ENCODE peak calls at places on chromosomes 13 and 19, in five cellular contexts. L is A549, S is HepG2, C is H1, Q is K562. K is an unnamed sample.

GRCh38 chr19:4581381-4582111 is 22.1 kb upstream of the SEMA6B start:
- DNase-seq in L (no peak), S (no peak), C (peak), Q (peak), K (peak)

GRCh38 chr13:66329988-66330429 is 900.1 kb downstream of the PCDH9 start:
- DNase-seq in L (no peak), S (no peak), C (no peak), Q (no peak), K (no peak)

GRCh38 chr19:8028951-8029491 is 23.5 kb upstream of the CCL25 start:
- DNase-seq in L (no peak), S (no peak), C (peak), Q (peak), K (peak)

GRCh38 chr19:39671739-39672363 is 16.1 kb downstream of the LGALS16 start:
- DNase-seq in L (peak), S (peak), C (peak), Q (peak), K (peak)

GRCh38 chr19:6414033-6414643 is 10.5 kb downstream of the KHSRP start:
- DNase-seq in L (no peak), S (no peak), C (peak), Q (peak), K (peak)

GRCh38 chr13:28353679-28354078 is 141.2 kb downstream of the FLT1 start:
- DNase-seq in L (no peak), S (no peak), C (no peak), Q (no peak), K (no peak)

GRCh38 chr19:6298413-6298812 is 18.6 kb upstream of the MLLT1 start:
- DNase-seq in L (no peak), S (no peak), C (no peak), Q (no peak), K (no peak)

GRCh38 chr19:8101311-8101710 is 48.1 kb downstream of the FBN3 start:
- DNase-seq in L (no peak), S (no peak), C (no peak), Q (no peak), K (no peak)

GRCh38 chr19:28934626-28935025 is 278.3 kb downstream of the UQCRFS1 start:
- DNase-seq in L (no peak), S (no peak), C (no peak), Q (no peak), K (no peak)

GRCh38 chr13:113364371-113364932 is 522 bp upstream of the GRTP1 start:
- DNase-seq in L (no peak), S (no peak), C (no peak), Q (no peak), K (peak)

GRCh38 chr13:48775804-48776203 is 122.1 kb downstream of the CYSLTR2 start:
- DNase-seq in L (no peak), S (no peak), C (no peak), Q (no peak), K (no peak)

GRCh38 chr13:63190219-63190618 is 1774.6 kb upstream of the PCDH20 start:
- DNase-seq in L (no peak), S (no peak), C (no peak), Q (no peak), K (no peak)

GRCh38 chr19:6125571-6125989 is 9.9 kb upstream of the ACSBG2 start:
- DNase-seq in L (peak), S (peak), C (peak), Q (peak), K (peak)

GRCh38 chr13:77509221-77509620 is 26.3 kb upstream of the SCEL start:
- DNase-seq in L (no peak), S (no peak), C (no peak), Q (no peak), K (no peak)

GRCh38 chr13:113599396-113599795 is 14.8 kb downstream of the TFDP1 start:
- DNase-seq in L (no peak), S (no peak), C (no peak), Q (no peak), K (peak)

GRCh38 chr19:39112338-39112890 is 13.2 kb upstream of the PAK4 start:
- DNase-seq in L (peak), S (no peak), C (no peak), Q (no peak), K (no peak)

GRCh38 chr13:106432636-106433035 is 102.8 kb downstream of the EFNB2 start:
- DNase-seq in L (peak), S (no peak), C (no peak), Q (no peak), K (no peak)

GRCh38 chr13:27170521-27171243 is 929 bp downstream of the USP12 start:
- DNase-seq in L (peak), S (peak), C (peak), Q (peak), K (peak)

GRCh38 chr13:92805766-92806165 is 420.8 kb upstream of the GPC6 start:
- DNase-seq in L (no peak), S (no peak), C (no peak), Q (no peak), K (no peak)

GRCh38 chr13:64158910-64159309 is 2743.3 kb upstream of the PCDH20 start:
- DNase-seq in L (no peak), S (no peak), C (no peak), Q (peak), K (no peak)

GRCh38 chr19:38375098-38375493 is 725 bp downstream of the PSMD8 start:
- DNase-seq in L (no peak), S (no peak), C (no peak), Q (peak), K (no peak)

GRCh38 chr13:28574617-28575142 is 79.8 kb upstream of the FLT1 start:
- DNase-seq in L (peak), S (peak), C (no peak), Q (peak), K (no peak)

GRCh38 chr19:45657520-45658163 is 10.4 kb upstream of the GIPR start:
- DNase-seq in L (no peak), S (peak), C (no peak), Q (no peak), K (no peak)

GRCh38 chr13:21583496-21583895 is 20.5 kb downstream of the MICU2 start:
- DNase-seq in L (no peak), S (peak), C (no peak), Q (no peak), K (peak)

GRCh38 chr19:21586341-21587116 is 81.1 kb downstream of the ZNF429 start:
- DNase-seq in L (no peak), S (no peak), C (peak), Q (no peak), K (no peak)

GRCh38 chr19:41443813-41444455 is 978 bp downstream of the ERICH4 start:
- DNase-seq in L (no peak), S (no peak), C (no peak), Q (no peak), K (no peak)

GRCh38 chr19:42290523-42291436 is 11.2 kb upstream of the PRR19 start:
- DNase-seq in L (peak), S (peak), C (peak), Q (no peak), K (no peak)

GRCh38 chr13:38002596-38002995 is 133.0 kb upstream of the TRPC4 start:
- DNase-seq in L (no peak), S (no peak), C (no peak), Q (no peak), K (no peak)

GRCh38 chr13:99749627-99750026 is 221.9 kb downstream of the ZIC5 start:
- DNase-seq in L (no peak), S (no peak), C (no peak), Q (no peak), K (no peak)

GRCh38 chr13:98462946-98463345 is 114.0 kb downstream of the STK24 start:
- DNase-seq in L (no peak), S (no peak), C (no peak), Q (no peak), K (no peak)

GRCh38 chr13:59746291-59746962 is 417.3 kb downstream of the DIAPH3 start:
- DNase-seq in L (no peak), S (no peak), C (no peak), Q (no peak), K (no peak)

GRCh38 chr13:77815330-77815729 is 103.3 kb downstream of the EDNRB start:
- DNase-seq in L (no peak), S (no peak), C (no peak), Q (no peak), K (no peak)

GRCh38 chr19:49984491-49984890 is 23.5 kb upstream of the SIGLEC11 start:
- DNase-seq in L (no peak), S (no peak), C (no peak), Q (no peak), K (no peak)

GRCh38 chr19:3969435-3970312 is 1.2 kb downstream of the DAPK3 start:
- DNase-seq in L (peak), S (peak), C (peak), Q (peak), K (peak)

GRCh38 chr13:38228322-38228721 is 121.3 kb upstream of the UFM1 start:
- DNase-seq in L (no peak), S (no peak), C (no peak), Q (no peak), K (no peak)

GRCh38 chr13:49540552-49540951 is 44.8 kb downstream of the PHF11 start:
- DNase-seq in L (no peak), S (no peak), C (no peak), Q (peak), K (no peak)

GRCh38 chr19:44757057-44757734 is 8.7 kb downstream of the BCL3 start:
- DNase-seq in L (no peak), S (no peak), C (peak), Q (no peak), K (peak)

GRCh38 chr19:35437152-35437951 is 10.7 kb upstream of the FFAR2 start:
- DNase-seq in L (peak), S (no peak), C (no peak), Q (no peak), K (no peak)
- TF ChIP-seq JUN in L (no peak), S (no peak), C (no peak), Q (no peak), K (no peak)

DNA sequence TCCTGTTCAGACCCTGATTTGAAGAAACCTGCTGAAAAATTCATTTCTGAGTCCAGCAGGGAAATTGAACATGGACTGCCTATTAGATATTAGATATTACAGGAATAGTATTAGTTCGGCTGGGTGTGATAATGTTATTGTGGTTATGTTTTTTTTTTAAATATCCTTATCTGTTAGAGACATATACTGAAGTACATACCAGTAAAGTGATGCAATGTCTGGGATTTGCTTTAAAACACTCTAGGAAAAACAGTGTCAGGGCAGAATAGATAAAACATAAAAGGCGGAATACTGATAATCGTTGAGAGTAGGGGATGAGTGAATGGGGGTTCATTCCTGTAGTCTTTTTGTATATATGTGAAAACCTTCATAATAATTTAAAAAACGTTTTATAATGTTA is 28.7 kb upstream of the AMER2 start:
- DNase-seq in L (no peak), S (no peak), C (no peak), Q (no peak), K (no peak)
- TF ChIP-seq MAX in L (no peak), S (no peak), C (no peak), Q (no peak), K (no peak)

DNA sequence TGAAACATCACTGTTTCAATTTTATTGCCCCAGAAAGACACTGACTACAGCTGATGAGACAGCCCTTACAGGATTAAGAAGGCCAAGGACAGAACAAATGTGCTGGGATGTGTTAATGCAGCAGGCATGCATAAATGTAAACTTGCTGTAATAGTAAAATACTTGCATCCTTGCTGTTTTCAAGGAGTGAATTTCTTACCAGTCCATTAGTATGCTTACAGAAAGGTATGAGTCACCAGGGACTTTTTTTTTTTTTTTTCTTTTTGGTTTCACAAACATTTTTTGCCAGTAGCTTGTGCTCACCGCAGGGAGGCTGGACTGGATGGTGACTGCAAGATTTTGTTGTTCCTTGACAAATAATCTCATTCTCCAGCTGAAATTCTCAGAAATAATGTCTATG is 55.1 kb downstream of the GPR180 start:
- DNase-seq in L (peak), S (no peak), C (no peak), Q (peak), K (no peak)
- TF ChIP-seq JUN in L (no peak), S (no peak), C (no peak), Q (no peak), K (no peak)

DNA sequence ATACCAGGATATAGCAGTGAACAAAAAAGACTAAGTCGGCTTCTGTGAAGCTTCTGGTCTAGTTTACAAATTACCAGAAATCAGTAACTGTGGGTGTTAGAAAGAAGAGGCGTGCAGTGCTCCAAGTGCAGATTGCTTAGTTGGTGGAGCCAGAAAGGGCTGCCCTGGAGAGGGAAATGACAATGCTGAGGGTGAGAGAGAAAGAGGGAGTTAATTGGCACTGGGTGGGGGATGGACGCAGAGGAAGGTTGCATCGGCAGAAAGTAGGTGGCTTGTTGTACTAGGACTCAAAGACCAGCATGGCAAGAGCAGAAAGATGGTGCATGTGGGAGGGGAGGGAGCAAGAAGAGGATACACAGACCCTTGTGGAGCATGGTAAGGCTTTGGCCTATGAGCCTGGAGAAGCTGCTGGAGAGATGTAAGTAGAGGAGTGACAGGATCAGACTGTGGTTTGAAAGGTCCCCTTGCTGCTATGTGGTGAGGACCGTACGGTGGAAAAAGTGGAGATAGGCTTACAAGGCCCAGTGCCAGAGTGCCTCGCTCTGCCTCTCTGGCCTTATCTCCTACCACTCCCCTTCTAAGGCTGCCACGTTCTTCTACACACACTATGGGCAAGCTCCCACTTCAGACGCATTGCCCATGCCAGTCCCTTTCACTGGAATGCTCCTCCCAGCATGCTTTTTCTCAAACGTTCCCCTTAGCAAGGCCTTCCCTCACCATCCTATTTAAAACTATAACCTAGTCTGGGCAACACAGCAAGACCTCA is 13.5 kb downstream of the SMG9 start:
- DNase-seq in L (no peak), S (no peak), C (no peak), Q (no peak), K (no peak)
- TF ChIP-seq MAX in L (no peak), S (no peak), C (no peak), Q (no peak), K (no peak)

DNA sequence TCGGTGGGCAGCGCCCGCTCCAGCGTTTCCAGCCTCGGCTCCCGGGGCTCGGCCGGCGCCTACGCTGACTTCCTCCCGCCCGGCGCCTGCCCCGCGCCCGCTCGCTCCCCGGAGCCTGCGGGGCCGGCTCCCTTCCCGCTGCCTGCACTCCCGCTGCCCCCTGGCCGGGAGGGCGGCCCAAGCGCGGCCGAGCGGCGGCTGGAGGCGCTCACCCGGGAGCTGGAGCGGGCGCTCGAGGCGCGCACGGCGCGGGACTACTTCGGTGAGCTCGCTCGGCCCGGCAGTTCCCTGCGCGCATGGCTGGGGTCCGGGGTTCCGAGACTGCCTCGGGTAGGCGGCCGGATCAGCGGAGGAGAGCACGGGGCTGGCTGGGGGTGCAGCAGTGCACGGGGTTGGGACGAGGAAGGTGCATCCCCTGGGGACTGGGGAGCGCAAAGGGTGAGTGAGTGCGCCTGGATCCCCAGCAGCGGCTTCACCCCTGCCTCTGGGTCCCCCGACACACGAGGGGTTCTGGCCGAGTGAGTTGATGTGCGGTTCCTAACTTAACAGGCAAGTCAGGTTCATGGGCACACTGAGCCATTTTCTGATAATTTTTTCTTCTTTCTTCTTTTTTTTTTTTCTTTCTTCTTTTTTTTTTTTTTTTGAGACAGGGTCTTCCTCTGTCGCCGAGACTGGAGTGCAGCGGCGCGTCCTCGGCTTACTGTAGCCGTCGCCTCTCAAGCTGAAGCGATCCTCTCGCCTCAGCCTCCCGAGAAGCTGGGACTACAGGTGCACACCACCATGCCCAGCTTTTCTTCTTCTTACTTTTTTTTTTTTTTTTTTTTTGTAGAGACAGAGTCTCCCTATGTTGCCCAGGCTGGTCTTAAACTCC is 1.1 kb downstream of the WTIP start:
- DNase-seq in L (peak), S (no peak), C (peak), Q (no peak), K (peak)
- TF ChIP-seq JUN in L (no peak), S (no peak), C (no peak), Q (no peak), K (no peak)

GRCh38 chr19:570315-570714 is 2.1 kb upstream of the BSG start:
- DNase-seq in L (no peak), S (no peak), C (no peak), Q (no peak), K (no peak)

GRCh38 chr19:572140-572890 is at the start of gene BSG:
- DNase-seq in L (peak), S (peak), C (peak), Q (peak), K (peak)

GRCh38 chr19:574658-575526 is 2.5 kb downstream of the BSG start:
- DNase-seq in L (no peak), S (peak), C (no peak), Q (peak), K (no peak)

GRCh38 chr19:572891-573825 is 762 bp downstream of the BSG start:
- DNase-seq in L (peak), S (no peak), C (no peak), Q (peak), K (no peak)

DNA sequence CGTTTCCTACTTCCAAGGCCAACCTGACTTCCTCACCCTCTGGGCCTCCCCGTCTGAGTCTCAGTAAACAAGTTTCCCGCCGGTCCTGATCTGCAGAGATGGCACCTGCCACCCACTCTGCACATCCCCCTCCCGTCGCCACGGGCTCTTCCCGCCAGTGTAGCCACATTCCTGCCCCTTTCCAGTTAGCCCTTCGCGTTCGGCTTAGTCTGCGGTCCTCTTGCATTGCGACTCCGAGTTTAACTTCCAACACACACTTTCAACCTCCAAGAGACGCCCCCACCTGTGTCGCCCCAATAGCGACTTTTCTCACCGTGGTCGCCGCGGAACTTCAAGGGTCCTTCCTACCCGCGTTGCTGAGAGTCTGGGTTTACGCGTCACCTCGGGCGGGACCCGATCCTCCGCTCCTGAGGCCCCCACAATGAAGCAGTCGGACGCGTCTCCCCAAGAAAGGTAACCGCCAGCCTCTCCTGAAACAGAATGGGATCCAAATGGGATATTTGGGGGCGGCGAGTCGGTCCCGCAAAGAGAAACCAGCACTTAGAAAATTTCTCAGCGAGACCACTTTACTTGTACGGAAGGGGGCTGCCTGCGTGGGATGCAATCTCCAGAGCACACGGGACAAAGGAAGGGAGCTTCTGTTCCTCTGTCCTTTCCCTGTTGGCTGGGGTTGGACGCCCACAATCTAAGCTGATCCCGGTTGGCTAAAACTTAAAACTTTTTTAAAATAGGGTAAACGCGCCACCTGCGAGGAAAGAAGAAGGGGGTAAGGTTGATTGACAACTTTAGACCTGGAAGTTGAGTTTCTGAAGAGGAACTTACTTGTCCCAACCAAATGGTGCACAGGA is 1.0 kb upstream of the BSG start:
- DNase-seq in L (peak), S (peak), C (peak), Q (peak), K (peak)
- TF ChIP-seq MAX in L (peak), S (peak), C (peak), Q (peak), K (peak)

DNA sequence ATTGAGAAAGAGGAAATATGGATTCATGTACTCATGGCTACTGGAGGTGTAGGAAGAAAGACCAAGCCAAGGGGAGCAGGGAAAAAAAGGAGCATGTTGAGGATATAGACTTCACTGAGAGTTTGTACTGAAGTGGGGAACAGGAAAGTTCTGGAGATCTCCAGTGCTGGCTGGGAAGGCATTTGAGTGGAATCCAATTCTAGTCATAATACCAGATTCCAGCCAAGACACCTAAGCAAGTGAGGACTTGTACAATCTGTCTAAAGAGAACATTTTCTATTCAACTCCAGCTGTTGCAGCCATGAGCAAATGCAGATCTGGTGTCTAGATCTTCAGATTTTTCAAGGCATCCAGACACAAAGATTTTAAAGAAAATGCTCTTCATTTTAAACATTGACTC is 412.5 kb downstream of the OXGR1 start:
- DNase-seq in L (no peak), S (no peak), C (no peak), Q (no peak), K (no peak)
- TF ChIP-seq JUN in L (no peak), S (no peak), C (no peak), Q (no peak), K (no peak)

K was measured in WTC11.